ENCODE peak calls at places on chromosome 13, in four cellular contexts. T is neuronal stem cell, N is IMR-90, C is HCT116. R is an unnamed sample. For H3K4me1, the result is how much of the 10 kb centered on the place peaks cover.

GRCh38 chr13:97258801-97259200 is 36.7 kb downstream of the MBNL2 start:
- DNase-seq in C (no peak), N (peak), T (no peak), R (no peak)

GRCh38 chr13:104487006-104487405 is 1420.8 kb upstream of the SLC10A2 start:
- DNase-seq in N (no peak), C (no peak), T (no peak), R (no peak)

GRCh38 chr13:25111557-25111956 is 15.6 kb downstream of the PABPC3 start:
- DNase-seq in C (no peak), N (peak), T (no peak), R (no peak)

GRCh38 chr13:27138457-27139093 is 33.0 kb downstream of the USP12 start:
- DNase-seq in T (no peak), N (no peak), C (no peak), R (no peak)

GRCh38 chr13:37595162-37595561 is 3.4 kb downstream of the POSTN start:
- DNase-seq in T (no peak), N (peak), C (no peak), R (no peak)

GRCh38 chr13:76000131-76000530 is 364.0 kb downstream of the LMO7 start:
- DNase-seq in C (no peak), T (peak), N (no peak), R (no peak)

GRCh38 chr13:25847635-25848616 is 203.9 kb downstream of the SHISA2 start:
- DNase-seq in T (no peak), C (no peak), N (no peak), R (no peak)

GRCh38 chr13:32432856-32433255 is 4.9 kb upstream of the N4BP2L1 start:
- DNase-seq in C (no peak), N (no peak), T (no peak), R (no peak)

GRCh38 chr13:76886292-76887061 is at the start of gene KCTD12:
- DNase-seq in T (peak), C (peak), N (peak), R (peak)

GRCh38 chr13:44004881-44005280 is 125.2 kb downstream of the LACC1 start:
- DNase-seq in C (no peak), T (no peak), N (peak), R (no peak)

GRCh38 chr13:60112771-60113170 is 51.0 kb downstream of the DIAPH3 start:
- DNase-seq in T (no peak), C (no peak), N (peak), R (no peak)

GRCh38 chr13:96082640-96083039 is 7.3 kb upstream of the HS6ST3 start:
- DNase-seq in T (no peak), C (no peak), N (no peak), R (no peak)

GRCh38 chr13:28707629-28708427 is 10.9 kb downstream of the SLC46A3 start:
- DNase-seq in T (no peak), N (peak), C (no peak), R (peak)

GRCh38 chr13:72537400-72537780 is 190.0 kb downstream of the MZT1 start:
- DNase-seq in N (no peak), C (no peak), T (no peak), R (no peak)
- H3K9ac ChIP-seq in N (no peak), C (no peak), T (no peak), R (no peak)

DNA sequence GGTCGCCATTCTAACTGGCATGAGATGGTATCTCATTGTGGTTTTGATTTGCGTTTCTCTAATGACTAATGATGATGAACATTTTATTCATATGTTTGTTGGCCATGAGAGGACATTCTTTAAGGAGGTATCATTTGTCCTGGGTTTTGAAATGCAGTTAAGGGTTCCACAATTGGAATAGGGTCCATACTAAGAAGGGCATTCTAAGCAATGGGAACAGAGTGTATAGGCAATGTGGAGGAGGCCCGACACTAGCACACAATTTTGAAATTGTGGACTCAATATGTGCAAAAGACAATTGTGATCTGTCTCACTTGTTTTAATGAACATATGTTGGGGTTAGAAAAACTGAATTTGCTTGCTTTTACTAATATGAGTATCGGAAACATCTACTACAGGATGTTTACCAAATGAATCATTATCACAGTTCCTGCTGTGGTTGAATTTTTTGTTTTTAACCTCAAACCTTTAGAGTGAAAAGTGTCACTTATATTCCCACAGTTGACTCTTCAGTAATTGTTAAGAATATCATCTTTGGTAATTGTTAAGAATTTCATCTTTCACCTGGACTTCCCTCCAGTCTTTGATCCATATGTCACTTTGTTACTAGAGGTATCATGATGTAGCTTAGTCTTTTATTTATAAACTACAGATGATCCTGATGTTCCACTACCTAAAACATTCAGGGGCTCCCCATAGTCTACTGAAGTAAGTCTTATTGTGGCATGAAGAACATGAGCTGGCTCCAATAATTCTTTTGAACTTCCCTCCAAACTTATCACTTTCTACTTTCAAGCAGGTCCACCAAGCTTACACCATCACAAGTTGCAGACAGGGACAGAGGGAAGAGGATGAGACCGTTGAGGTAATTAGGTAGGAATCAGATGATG is 109.7 kb upstream of the KLF12 start:
- DNase-seq in C (no peak), T (no peak), N (peak), R (no peak)
- H3K4me2 ChIP-seq in C (no peak), T (no peak), N (peak), R (no peak)

DNA sequence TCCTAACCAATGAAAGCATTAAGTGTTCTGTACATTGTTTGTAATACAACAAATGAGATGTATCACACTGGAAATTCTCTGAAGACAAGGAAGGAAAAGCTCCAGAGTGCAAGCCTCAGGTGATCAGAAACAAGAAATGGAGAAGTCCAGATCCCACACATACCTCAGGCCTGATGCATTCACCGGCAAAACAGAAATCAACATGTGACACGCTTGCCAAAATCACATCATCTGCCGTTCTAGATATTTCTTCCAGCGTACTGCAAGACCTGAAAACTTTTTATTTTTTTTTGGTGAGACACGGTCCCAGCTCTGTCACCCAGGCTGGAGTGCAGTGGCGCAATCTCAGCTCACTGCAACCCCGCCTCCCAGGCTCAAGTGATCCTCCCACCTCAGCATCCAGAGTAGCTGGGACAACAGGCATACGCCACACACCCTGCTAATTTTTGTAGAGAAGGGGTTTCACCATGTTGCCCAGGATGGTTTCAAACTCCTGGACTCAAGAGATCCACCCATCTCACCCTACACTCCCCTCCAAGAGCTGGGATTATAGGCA is 48.6 kb downstream of the FOXO1 start:
- DNase-seq in N (no peak), C (no peak), T (no peak), R (no peak)
- H3K4me1 ChIP-seq in N (under half), C (under half), T (under half), R (half or more)

GRCh38 chr13:64684685-64685431 is 2545.3 kb downstream of the PCDH9 start:
- DNase-seq in T (no peak), C (no peak), N (peak), R (no peak)

GRCh38 chr13:64688893-64689677 is 2541.1 kb downstream of the PCDH9 start:
- DNase-seq in N (peak), C (no peak), T (no peak), R (no peak)

GRCh38 chr13:64680739-64681138 is 2549.4 kb downstream of the PCDH9 start:
- DNase-seq in T (no peak), N (no peak), C (no peak), R (no peak)

DNA sequence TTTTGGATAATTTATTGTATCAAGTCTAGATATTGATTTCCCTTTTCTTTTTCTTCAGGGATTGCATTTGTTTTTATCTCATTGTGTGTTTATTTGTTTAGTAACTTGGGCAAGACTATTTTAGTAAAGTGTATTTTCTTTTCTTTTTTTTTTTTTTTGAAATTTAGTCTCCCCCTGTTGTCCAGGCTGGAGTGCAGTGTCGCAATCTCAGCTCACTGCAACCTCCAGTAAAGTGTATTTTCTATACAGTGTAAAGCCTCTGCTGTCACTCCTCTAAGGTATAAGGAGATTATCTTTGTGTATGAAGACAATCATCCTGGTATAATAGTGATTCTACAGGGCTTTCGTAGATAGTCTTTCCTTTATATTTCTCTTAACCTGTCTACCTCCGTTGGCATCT is 2546.0 kb downstream of the PCDH9 start:
- DNase-seq in T (no peak), N (no peak), C (no peak), R (no peak)
- H3K9ac ChIP-seq in T (no peak), N (no peak), C (no peak), R (no peak)

GRCh38 chr13:51479199-51479523 is 26.3 kb upstream of the INTS6 start:
- DNase-seq in T (no peak), N (peak), C (no peak), R (no peak)

GRCh38 chr13:51477149-51477548 is 24.3 kb upstream of the INTS6 start:
- DNase-seq in C (no peak), T (no peak), N (no peak), R (no peak)

GRCh38 chr13:51475727-51476521 is 23.1 kb upstream of the INTS6 start:
- DNase-seq in N (peak), C (no peak), T (no peak), R (no peak)

GRCh38 chr13:51477653-51478324 is 25.0 kb upstream of the INTS6 start:
- DNase-seq in N (no peak), T (no peak), C (no peak), R (peak)

DNA sequence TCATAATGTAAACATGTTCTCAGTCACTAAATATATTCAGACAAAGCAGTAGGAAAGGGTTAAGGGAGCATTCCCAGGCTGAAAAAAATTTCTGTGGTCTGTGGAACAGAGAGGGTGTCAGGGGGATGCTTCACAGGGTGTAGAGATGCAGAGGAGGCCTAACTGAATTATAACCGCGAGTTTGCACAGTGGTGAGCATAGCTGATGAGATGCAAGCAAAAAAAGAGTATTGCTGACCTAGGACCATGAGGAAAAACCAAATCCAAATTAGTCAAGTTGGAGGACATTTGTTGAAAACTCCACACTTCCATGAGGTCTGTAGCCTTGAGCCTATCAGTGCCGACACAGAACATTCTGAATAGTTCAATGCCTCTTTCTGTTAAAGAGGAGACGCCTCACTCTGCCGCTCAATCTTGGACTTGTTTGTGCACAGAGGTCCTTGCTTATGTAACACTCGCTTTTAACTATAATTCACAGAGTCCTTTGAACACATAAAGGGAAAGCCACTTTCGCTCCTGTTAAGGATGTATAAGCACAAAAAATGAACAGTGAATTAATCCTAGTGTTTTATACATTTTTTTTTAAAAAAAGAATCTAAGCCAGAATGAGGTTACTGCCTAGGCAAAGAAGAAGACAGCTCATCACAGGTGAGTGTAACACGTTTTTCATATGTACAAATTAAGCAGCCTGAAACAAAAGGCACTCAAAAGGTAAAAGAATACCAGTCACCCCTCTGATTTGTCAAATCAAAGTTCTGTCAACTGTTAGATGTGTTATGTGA is 25.8 kb upstream of the INTS6 start:
- DNase-seq in T (no peak), C (no peak), N (no peak), R (no peak)
- H3K4me2 ChIP-seq in T (no peak), C (peak), N (peak), R (no peak)

GRCh38 chr13:48571121-48571901 is 38.4 kb upstream of the RCBTB2 start:
- DNase-seq in N (peak), T (no peak), C (no peak), R (peak)
- H3K4me1 ChIP-seq in N (under half), T (under half), C (under half), R (half or more)

DNA sequence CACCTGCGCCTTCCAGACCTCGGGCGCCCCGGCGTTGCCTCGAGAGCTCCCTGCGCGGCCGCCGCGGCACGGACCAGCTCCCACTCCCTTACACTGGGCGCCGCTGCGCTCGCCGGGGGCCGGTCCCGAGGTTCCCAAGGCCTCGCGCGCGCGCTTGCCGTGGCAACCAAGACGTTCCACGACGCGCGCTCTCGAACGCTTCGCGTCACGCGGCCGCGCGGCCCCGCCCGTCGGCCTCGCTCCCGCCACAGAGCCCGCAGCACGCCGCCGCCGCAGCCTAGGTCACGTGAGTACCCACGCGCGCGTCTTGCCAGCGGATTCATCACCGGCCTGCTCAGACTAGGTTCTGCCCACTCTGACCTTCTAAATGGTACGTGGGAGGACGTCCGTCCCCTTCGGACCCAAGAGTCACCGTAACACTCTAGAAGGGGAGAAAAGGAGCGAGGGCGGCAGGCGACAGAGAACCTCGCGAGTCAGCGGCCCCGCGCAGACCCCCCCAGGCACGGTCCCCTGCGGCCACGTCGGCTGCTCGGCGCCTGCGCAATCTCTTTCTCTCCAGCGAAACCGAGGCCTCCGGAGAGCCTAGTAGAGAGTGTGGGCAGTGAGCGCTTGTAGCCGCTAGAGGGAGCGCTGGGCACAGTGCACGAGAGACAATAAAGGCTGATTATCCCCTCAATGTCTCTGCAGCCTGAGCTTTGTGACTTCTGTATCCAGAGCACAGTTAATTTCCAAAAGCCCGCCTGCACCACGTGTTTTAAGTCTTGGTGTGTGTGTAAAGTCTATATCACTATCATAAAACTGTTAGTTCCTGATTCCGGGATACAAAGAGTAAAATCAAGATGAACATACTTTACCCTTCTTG is at the start of gene SPART:
- DNase-seq in T (peak), N (peak), C (no peak), R (peak)
- H3K9ac ChIP-seq in T (peak), N (peak), C (no peak), R (no peak)

DNA sequence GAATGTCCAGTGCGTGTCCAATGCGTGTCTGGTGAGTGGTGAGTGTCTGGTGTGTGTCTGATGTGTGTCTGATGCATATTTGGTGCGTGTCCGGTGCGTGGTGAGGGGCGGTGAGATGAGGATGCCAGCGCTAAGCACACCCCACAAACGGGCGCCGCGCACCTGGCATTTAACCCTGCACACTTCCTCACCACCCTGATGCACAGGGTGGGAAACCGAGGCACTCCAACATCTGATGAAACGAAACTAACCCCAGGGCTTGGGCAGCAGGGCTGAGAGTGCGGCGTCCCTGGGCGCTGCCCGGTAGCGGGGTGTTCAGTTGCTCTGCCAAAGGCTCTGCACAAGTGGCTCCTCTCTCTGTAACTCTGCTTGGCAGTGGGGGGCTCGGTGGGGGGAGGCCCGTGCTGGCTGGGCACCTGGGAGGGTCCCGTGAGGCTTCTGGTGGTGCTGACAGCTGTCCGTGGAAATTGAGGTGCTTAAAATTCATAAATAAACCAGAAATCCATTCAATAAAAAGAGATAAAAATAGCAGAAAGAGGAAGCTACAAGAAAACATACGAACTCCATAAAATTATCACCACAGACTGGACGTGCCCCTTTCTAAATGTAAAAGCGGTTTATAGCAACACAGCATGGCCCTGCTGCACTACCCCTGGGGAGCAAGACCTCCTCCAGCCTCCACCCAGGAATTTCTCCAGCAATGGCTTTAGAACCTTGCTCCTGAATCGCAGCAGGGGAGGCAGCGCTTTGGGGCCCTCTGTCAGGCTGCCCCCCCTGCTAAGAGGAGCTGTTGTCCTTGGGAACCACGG is 76.0 kb downstream of the RASA3 start:
- DNase-seq in N (no peak), C (no peak), T (no peak), R (no peak)
- H3K4me2 ChIP-seq in N (no peak), C (no peak), T (no peak), R (no peak)

R was measured in Karpas-422.